ENCODE peak calls at places on chromosomes 5 and 9, in six cellular contexts. E is fibroblast of the aortic adventitia, N is suprapubic skin, D is WTC11, F is HFF-Myc, J is DND-41. O is an unnamed sample.
A peak's percentile ranks its signal among the peaks of the same experiment; 100 is the strongest.

GRCh38 chr5:113029614-113030013 is 53.0 kb downstream of the DCP2 start:
- DNase-seq in J (no peak), D (no peak), F (no peak), E (peak; percentile 69), N (no peak), O (no peak)

GRCh38 chr9:137224850-137225694 is at the start of gene CYSRT1:
- DNase-seq in J (no peak), D (peak; percentile 57), E (no peak), N (no peak), F (no peak), O (no peak)

GRCh38 chr5:32711693-32712462 is 757 bp downstream of the NPR3 start:
- DNase-seq in F (no peak), D (peak; percentile 41), E (peak; percentile 65), N (no peak), J (no peak), O (no peak)

GRCh38 chr9:127345566-127345965 is 51.4 kb upstream of the SLC2A8 start:
- DNase-seq in D (no peak), E (no peak), J (no peak), N (no peak), F (no peak), O (no peak)

GRCh38 chr5:32013658-32014057 is 160.5 kb downstream of the GOLPH3 start:
- DNase-seq in J (no peak), F (no peak), D (no peak), N (no peak), E (no peak), O (no peak)

GRCh38 chr5:179304466-179304865 is 40.8 kb downstream of the ADAMTS2 start:
- DNase-seq in J (no peak), D (no peak), N (peak; percentile 5), E (peak; percentile 96), F (no peak), O (no peak)

GRCh38 chr5:45094876-45095275 is 286.1 kb downstream of the MRPS30 start:
- DNase-seq in N (no peak), D (no peak), E (no peak), J (no peak), F (no peak), O (no peak)

GRCh38 chr9:26321935-26322334 is 570.7 kb downstream of the CAAP1 start:
- DNase-seq in F (no peak), N (no peak), D (no peak), E (no peak), J (no peak), O (no peak)

GRCh38 chr9:137672907-137673791 is 54.3 kb downstream of the EHMT1 start:
- DNase-seq in J (peak; percentile 40), N (no peak), D (no peak), F (peak; percentile 33), E (peak; percentile 85), O (no peak)

GRCh38 chr5:67031689-67032088 is 164.9 kb downstream of the CD180 start:
- DNase-seq in D (no peak), N (no peak), E (no peak), J (no peak), F (no peak), O (no peak)

GRCh38 chr9:133691659-133692363 is 46.3 kb downstream of the SARDH start:
- DNase-seq in D (no peak), F (no peak), J (no peak), E (no peak), N (no peak), O (no peak)

GRCh38 chr9:21017092-21017491 is 14.3 kb downstream of the HACD4 start:
- DNase-seq in E (peak; percentile 70), J (no peak), N (no peak), D (no peak), F (no peak), O (no peak)

GRCh38 chr5:150156033-150156381 is 362 bp upstream of the PDGFRB start:
- DNase-seq in F (no peak), N (no peak), D (no peak), E (no peak), J (no peak), O (no peak)

GRCh38 chr5:167096816-167097215 is 1194.6 kb upstream of the WWC1 start:
- DNase-seq in N (no peak), D (no peak), F (no peak), E (no peak), J (no peak), O (no peak)

GRCh38 chr9:101030022-101030391 is 1.5 kb downstream of the PLPPR1 start:
- DNase-seq in J (no peak), E (no peak), D (no peak), N (no peak), F (no peak), O (no peak)

GRCh38 chr5:50727149-50727496 is 60.7 kb downstream of the PARP8 start:
- DNase-seq in D (no peak), F (no peak), E (peak; percentile 54), J (no peak), N (no peak), O (no peak)

GRCh38 chr5:146440870-146441495 is 6.2 kb upstream of the TCERG1 start:
- DNase-seq in N (no peak), E (peak; percentile 30), F (peak; percentile 31), D (no peak), J (no peak), O (no peak)

GRCh38 chr9:37197158-37198033 is 77.0 kb downstream of the ZCCHC7 start:
- DNase-seq in N (no peak), D (no peak), J (peak; percentile 61), E (peak; percentile 46), F (no peak), O (no peak)

GRCh38 chr5:43231977-43232376 is 40.0 kb downstream of the NIM1K start:
- DNase-seq in J (peak; percentile 11), N (no peak), D (peak; percentile 29), E (peak; percentile 4), F (no peak), O (no peak)

GRCh38 chr5:38168029-38168428 is 90.3 kb upstream of the EGFLAM start:
- DNase-seq in D (no peak), F (no peak), N (no peak), J (no peak), E (no peak), O (no peak)

GRCh38 chr5:171425596-171426244 is 6.3 kb downstream of the FGF18 start:
- DNase-seq in J (no peak), N (peak; percentile 22), E (no peak), F (no peak), D (no peak), O (peak; percentile 2)

GRCh38 chr9:89996717-89997116 is 391.9 kb downstream of the GADD45G start:
- DNase-seq in N (no peak), D (no peak), J (peak; percentile 12), F (no peak), E (no peak), O (no peak)

GRCh38 chr9:98317134-98317857 is 61.8 kb upstream of the TBC1D2 start:
- DNase-seq in E (no peak), N (no peak), D (no peak), F (no peak), J (no peak), O (no peak)

GRCh38 chr5:157301066-157301465 is 35.1 kb downstream of the CYFIP2 start:
- DNase-seq in F (no peak), N (no peak), J (no peak), D (no peak), E (no peak), O (no peak)

GRCh38 chr5:157306690-157307089 is 40.8 kb downstream of the CYFIP2 start:
- DNase-seq in F (no peak), J (no peak), N (no peak), E (no peak), D (no peak), O (no peak)

GRCh38 chr5:157303023-157303422 is 37.1 kb downstream of the CYFIP2 start:
- DNase-seq in F (no peak), J (no peak), N (no peak), D (no peak), E (no peak), O (no peak)

GRCh38 chr5:157306092-157306491 is 40.2 kb downstream of the CYFIP2 start:
- DNase-seq in D (no peak), N (no peak), F (no peak), J (no peak), E (no peak), O (no peak)

GRCh38 chr5:157303667-157304327 is 37.9 kb downstream of the CYFIP2 start:
- DNase-seq in N (no peak), E (no peak), J (no peak), D (peak; percentile 85), F (no peak), O (no peak)
- TF ChIP-seq CTCF in N (no peak), E (peak; percentile 3), J (peak; percentile 47), D (peak; percentile 65), F (peak; percentile 34), O (no peak)

GRCh38 chr9:87898151-87898550 is 15.5 kb downstream of the SPATA31E1 start:
- DNase-seq in J (no peak), E (peak; percentile 43), D (no peak), N (no peak), F (no peak), O (no peak)

GRCh38 chr9:87892956-87893355 is 10.3 kb downstream of the SPATA31E1 start:
- DNase-seq in J (no peak), N (no peak), E (no peak), F (no peak), D (no peak), O (no peak)

GRCh38 chr9:87896891-87897290 is 14.2 kb downstream of the SPATA31E1 start:
- DNase-seq in D (no peak), N (no peak), E (no peak), J (no peak), F (no peak), O (no peak)

GRCh38 chr9:87891754-87892153 is 9.1 kb downstream of the SPATA31E1 start:
- DNase-seq in J (no peak), N (no peak), F (no peak), E (no peak), D (no peak), O (no peak)

DNA sequence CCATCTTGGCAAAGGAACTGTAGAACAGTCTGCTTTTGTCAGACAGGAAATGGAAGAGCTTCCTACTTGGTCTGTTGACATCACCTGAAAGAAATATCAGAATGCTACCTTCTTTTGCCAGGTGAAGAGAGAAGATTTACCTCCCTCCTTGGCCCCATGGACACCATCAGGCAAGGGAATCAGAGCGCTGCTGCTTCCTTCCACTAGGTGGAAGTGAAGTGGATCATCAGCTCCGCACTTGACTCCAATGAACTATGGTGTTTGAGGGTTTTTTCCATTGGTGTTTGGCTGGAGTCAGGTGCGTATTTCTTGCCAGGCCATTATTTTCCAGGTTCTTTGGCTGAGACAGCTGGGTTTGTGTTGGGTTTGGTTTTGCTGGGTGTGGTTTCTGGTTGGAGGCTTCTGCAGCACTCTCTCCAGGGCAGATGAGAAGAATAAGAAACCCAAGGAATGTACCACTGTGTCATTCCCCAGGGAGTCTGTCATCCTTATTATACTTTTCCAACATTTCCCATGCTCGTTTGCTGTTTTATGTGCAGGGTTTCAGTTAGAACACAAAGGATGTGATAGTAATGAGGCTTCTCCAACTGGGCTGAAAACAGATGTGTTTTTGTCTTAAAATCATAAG is 12.4 kb downstream of the SPATA31E1 start:
- DNase-seq in N (no peak), J (no peak), E (no peak), F (no peak), D (no peak), O (no peak)
- TF ChIP-seq CTCF in N (no peak), J (peak; percentile 13), E (no peak), F (peak; percentile 6), D (no peak), O (no peak)

GRCh38 chr5:136686192-136686872 is 321.0 kb upstream of the TRPC7 start:
- DNase-seq in F (peak; percentile 10), E (peak; percentile 49), N (no peak), J (no peak), D (peak; percentile 27), O (no peak)
- TF ChIP-seq CTCF in F (peak; percentile 46), E (peak; percentile 51), N (no peak), J (peak; percentile 37), D (no peak), O (no peak)

GRCh38 chr5:159727167-159727566 is 189.1 kb upstream of the ADRA1B start:
- DNase-seq in N (no peak), J (no peak), D (no peak), F (no peak), E (no peak), O (no peak)
- TF ChIP-seq CTCF in N (no peak), J (no peak), D (no peak), F (no peak), E (no peak), O (no peak)

O was measured in natural killer cell.